ENCODE peak calls at places on chromosomes 16 and 17, in seven cellular contexts. P, O, E, Q, J, N and A are unnamed samples.

GRCh38 chr17:62950067-62950466 is 16.0 kb upstream of the TANC2 start:
- DNase-seq in P (peak), O (no peak), E (peak), Q (no peak), J (peak), N (peak), A (no peak)

GRCh38 chr16:77434365-77435239 is at the start of gene ADAMTS18:
- DNase-seq in P (no peak), O (peak), E (no peak), Q (no peak), J (no peak), N (peak), A (peak)

GRCh38 chr17:69175812-69176517 is 34.3 kb upstream of the ABCA6 start:
- DNase-seq in P (peak), O (no peak), E (peak), Q (no peak), J (peak), N (no peak), A (no peak)

GRCh38 chr17:3817851-3818605 is 17.0 kb upstream of the ITGAE start:
- DNase-seq in P (no peak), O (no peak), E (no peak), Q (no peak), J (no peak), N (no peak), A (no peak)

GRCh38 chr16:88835818-88836217 is 20.9 kb downstream of the GALNS start:
- DNase-seq in P (no peak), O (no peak), E (no peak), Q (no peak), J (no peak), N (no peak), A (no peak)

GRCh38 chr16:318628-319027 is 33.9 kb downstream of the AXIN1 start:
- DNase-seq in P (no peak), O (peak), E (peak), Q (no peak), J (no peak), N (peak), A (no peak)

GRCh38 chr17:16989230-16989952 is 17.5 kb upstream of the TNFRSF13B start:
- DNase-seq in P (no peak), O (no peak), E (no peak), Q (no peak), J (no peak), N (no peak), A (no peak)

GRCh38 chr17:18966831-18967624 is 15.1 kb downstream of the SLC5A10 start:
- DNase-seq in P (no peak), O (peak), E (no peak), Q (no peak), J (peak), N (peak), A (no peak)

GRCh38 chr17:78925662-78926555 is 722 bp upstream of the TIMP2 start:
- DNase-seq in P (peak), O (peak), E (peak), Q (no peak), J (peak), N (no peak), A (no peak)

GRCh38 chr17:68441064-68441770 is 16.1 kb downstream of the WIPI1 start:
- DNase-seq in P (no peak), O (no peak), E (no peak), Q (no peak), J (no peak), N (no peak), A (no peak)

GRCh38 chr17:28763137-28763799 is 19.5 kb downstream of the TRAF4 start:
- DNase-seq in P (no peak), O (no peak), E (no peak), Q (no peak), J (no peak), N (no peak), A (no peak)

GRCh38 chr17:27455914-27456680 is at the start of gene KSR1:
- DNase-seq in P (no peak), O (peak), E (peak), Q (peak), J (peak), N (peak), A (peak)

GRCh38 chr17:3723556-3724372 is at the start of gene HASPIN:
- DNase-seq in P (no peak), O (peak), E (peak), Q (peak), J (peak), N (peak), A (peak)

GRCh38 chr17:78110363-78111011 is 18.1 kb downstream of the TMC6 start:
- DNase-seq in P (no peak), O (no peak), E (no peak), Q (no peak), J (no peak), N (no peak), A (no peak)

GRCh38 chr17:36188891-36189306 is 7.7 kb downstream of the CCL3L1 start:
- DNase-seq in P (no peak), O (no peak), E (no peak), Q (no peak), J (no peak), N (no peak), A (no peak)

GRCh38 chr17:51764387-51764971 is 394.0 kb downstream of the CA10 start:
- DNase-seq in P (peak), O (peak), E (peak), Q (peak), J (peak), N (peak), A (peak)

GRCh38 chr17:78498848-78499247 is 78.3 kb downstream of the DNAH17 start:
- DNase-seq in P (no peak), O (no peak), E (no peak), Q (no peak), J (no peak), N (no peak), A (no peak)

GRCh38 chr17:80718428-80718827 is 173.8 kb downstream of the RPTOR start:
- DNase-seq in P (no peak), O (no peak), E (no peak), Q (no peak), J (peak), N (no peak), A (no peak)

GRCh38 chr17:45224671-45225050 is 3.0 kb downstream of the FMNL1 start:
- DNase-seq in P (no peak), O (no peak), E (no peak), Q (no peak), J (no peak), N (no peak), A (no peak)

GRCh38 chr16:19680972-19681371 is 37.1 kb downstream of the KNOP1 start:
- DNase-seq in P (no peak), O (no peak), E (no peak), Q (no peak), J (no peak), N (no peak), A (no peak)

DNA sequence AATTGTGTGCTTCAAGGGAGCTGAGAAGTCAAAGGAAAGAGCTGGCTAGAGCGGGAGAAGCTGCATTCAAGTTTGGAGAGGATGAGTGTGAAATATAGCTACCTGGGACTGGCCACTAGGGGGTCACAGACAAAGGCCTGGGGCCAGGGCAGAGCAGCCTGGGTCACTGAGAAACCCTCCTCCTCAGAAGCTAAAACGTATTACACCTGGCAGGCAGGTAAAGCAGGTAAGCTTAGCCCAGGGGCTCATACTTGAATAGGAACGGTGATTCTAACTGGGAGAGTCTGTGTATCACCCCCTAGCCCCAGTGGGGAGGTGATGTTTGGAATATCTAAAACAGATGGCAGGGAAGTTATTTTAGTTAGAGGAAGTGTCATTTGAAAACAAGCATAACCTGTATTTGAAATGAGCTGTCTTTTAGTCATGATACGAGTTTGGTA is 6.8 kb downstream of the KRT37 start:
- DNase-seq in P (no peak), O (peak), E (no peak), Q (no peak), J (no peak), N (peak), A (peak)
- TF ChIP-seq CTCF in P (peak), O (peak), E (peak), Q (peak), J (no peak), N (peak), A (peak)

GRCh38 chr16:66534376-66534799 is 15.5 kb downstream of the TK2 start:
- DNase-seq in P (no peak), O (no peak), E (no peak), Q (no peak), J (no peak), N (peak), A (no peak)
- TF ChIP-seq CTCF in P (no peak), O (no peak), E (no peak), Q (no peak), J (no peak), N (no peak), A (no peak)

DNA sequence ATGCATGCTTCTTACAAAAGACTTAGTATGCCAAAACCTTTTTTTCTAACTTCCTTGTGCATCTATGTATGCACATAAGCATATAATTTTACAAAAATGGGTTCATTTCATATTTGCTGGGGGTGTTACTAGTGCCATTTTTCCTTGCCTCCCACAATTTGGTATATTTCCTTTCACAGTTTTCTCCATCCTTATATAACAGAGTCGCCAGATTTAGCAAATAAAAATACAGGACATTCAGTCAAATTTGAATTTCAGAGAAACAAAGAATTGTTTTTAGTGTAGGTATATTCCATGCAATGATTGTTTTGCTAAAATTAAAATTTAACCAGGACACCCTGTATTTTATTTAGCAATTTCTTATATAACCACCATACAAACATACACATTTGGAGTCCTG is 4.0 kb upstream of the FBXO39 start:
- DNase-seq in P (no peak), O (no peak), E (no peak), Q (no peak), J (no peak), N (no peak), A (no peak)
- TF ChIP-seq CTCF in P (no peak), O (no peak), E (no peak), Q (no peak), J (no peak), N (no peak), A (no peak)

GRCh38 chr17:47279062-47279801 is 25.6 kb downstream of the ITGB3 start:
- DNase-seq in P (peak), O (no peak), E (peak), Q (no peak), J (no peak), N (peak), A (no peak)
- TF ChIP-seq CTCF in P (peak), O (no peak), E (no peak), Q (no peak), J (no peak), N (peak), A (no peak)